ENCODE peak calls at places on chromosomes 12 and 14, in four cellular contexts. E is A549, D is H1, Z is sigmoid colon. P is an unnamed sample.

GRCh38 chr14:22339277-22339676 is 249.7 kb downstream of the DAD1 start:
- DNase-seq in E (no peak), D (no peak), Z (peak), P (no peak)

GRCh38 chr12:109423392-109423791 is 53.7 kb downstream of the KCTD10 start:
- DNase-seq in D (no peak), Z (no peak), E (no peak), P (no peak)

GRCh38 chr14:34147461-34147860 is 196.6 kb upstream of the EGLN3 start:
- DNase-seq in D (no peak), E (no peak), Z (no peak), P (no peak)

GRCh38 chr14:51014625-51015024 is 70.3 kb upstream of the PYGL start:
- DNase-seq in Z (no peak), E (no peak), D (no peak), P (no peak)

GRCh38 chr12:95102916-95103671 is 29.7 kb upstream of the NR2C1 start:
- DNase-seq in D (no peak), Z (no peak), E (peak), P (peak)

GRCh38 chr14:98498019-98498885 is 773.7 kb downstream of the BCL11B start:
- DNase-seq in D (no peak), Z (no peak), E (no peak), P (no peak)

GRCh38 chr14:92274055-92274454 is 48.9 kb upstream of the SLC24A4 start:
- DNase-seq in D (no peak), Z (no peak), E (no peak), P (no peak)

GRCh38 chr12:50458606-50459005 is 46.2 kb upstream of the DIP2B start:
- DNase-seq in D (no peak), Z (no peak), E (no peak), P (peak)

GRCh38 chr14:70808023-70808401 is 1.3 kb downstream of the MAP3K9 start:
- DNase-seq in Z (no peak), D (no peak), E (peak), P (peak)

GRCh38 chr12:27142102-27142721 is 59.8 kb upstream of the C12orf71 start:
- DNase-seq in Z (peak), D (peak), E (peak), P (peak)

GRCh38 chr14:75295491-75296338 is 17.1 kb downstream of the FOS start:
- DNase-seq in Z (peak), E (peak), D (peak), P (no peak)

GRCh38 chr12:113271853-113272561 is 50.7 kb downstream of the TPCN1 start:
- DNase-seq in D (no peak), Z (peak), E (no peak), P (peak)

GRCh38 chr12:12890815-12891645 is at the start of gene GPRC5A:
- DNase-seq in E (peak), Z (peak), D (peak), P (peak)

GRCh38 chr12:79844693-79845092 is 90.2 kb downstream of the PPP1R12A start:
- DNase-seq in Z (no peak), E (peak), D (no peak), P (peak)

GRCh38 chr12:115204957-115205754 is 521.2 kb upstream of the TBX3 start:
- DNase-seq in Z (no peak), E (no peak), D (no peak), P (no peak)

GRCh38 chr12:109606261-109607028 is 32.9 kb downstream of the MVK start:
- DNase-seq in Z (no peak), E (no peak), D (peak), P (no peak)

GRCh38 chr12:114744696-114745095 is 60.7 kb upstream of the TBX3 start:
- DNase-seq in E (no peak), Z (peak), D (no peak), P (no peak)

GRCh38 chr14:92328664-92329255 is 5.8 kb downstream of the SLC24A4 start:
- DNase-seq in E (no peak), Z (no peak), D (no peak), P (no peak)

GRCh38 chr12:97474987-97475386 is 12.4 kb downstream of the RMST start:
- DNase-seq in D (no peak), Z (no peak), E (no peak), P (no peak)

GRCh38 chr12:18482601-18483120 is 221.3 kb downstream of the PIK3C2G start:
- DNase-seq in Z (no peak), D (no peak), E (no peak), P (no peak)

GRCh38 chr12:13044002-13044858 is at the start of gene FAM234B:
- DNase-seq in E (peak), D (peak), Z (peak), P (peak)

GRCh38 chr12:127107744-127108143 is 1159.2 kb upstream of the TMEM132C start:
- DNase-seq in D (no peak), E (no peak), Z (no peak), P (peak)

GRCh38 chr12:130555628-130556485 is 160.2 kb downstream of the RIMBP2 start:
- DNase-seq in Z (no peak), E (no peak), D (no peak), P (no peak)

GRCh38 chr14:100748944-100749343 is 22.3 kb downstream of the DLK1 start:
- DNase-seq in E (no peak), D (no peak), Z (peak), P (no peak)

GRCh38 chr14:100747736-100748135 is 21.0 kb downstream of the DLK1 start:
- DNase-seq in D (no peak), Z (peak), E (no peak), P (no peak)

GRCh38 chr14:100748403-100748802 is 21.7 kb downstream of the DLK1 start:
- DNase-seq in E (no peak), Z (peak), D (no peak), P (no peak)

GRCh38 chr14:100747021-100747586 is 20.4 kb downstream of the DLK1 start:
- DNase-seq in D (no peak), Z (peak), E (peak), P (peak)

DNA sequence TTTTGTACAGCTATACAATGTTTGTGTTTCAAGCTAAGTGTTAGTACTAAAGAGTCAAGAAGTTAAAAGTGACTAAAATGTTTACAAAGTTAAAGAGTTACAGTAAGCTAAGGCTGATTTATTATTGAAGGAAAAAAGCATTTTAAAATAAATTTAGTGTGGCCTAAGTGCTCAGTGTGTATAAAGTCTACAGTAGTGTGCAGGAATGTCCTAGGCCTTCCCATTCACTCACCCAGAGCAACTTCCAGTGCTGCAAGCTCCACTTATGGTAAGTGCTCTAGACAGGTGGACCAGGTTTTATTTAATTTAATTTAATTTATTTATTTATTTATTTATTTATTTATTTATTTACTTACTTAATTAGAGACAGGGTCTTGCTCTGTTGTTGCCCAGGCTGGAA is 19.6 kb downstream of the DLK1 start:
- DNase-seq in Z (no peak), E (no peak), D (no peak), P (no peak)
- TF ChIP-seq POLR2A in Z (no peak), E (no peak), D (no peak), P (no peak)

DNA sequence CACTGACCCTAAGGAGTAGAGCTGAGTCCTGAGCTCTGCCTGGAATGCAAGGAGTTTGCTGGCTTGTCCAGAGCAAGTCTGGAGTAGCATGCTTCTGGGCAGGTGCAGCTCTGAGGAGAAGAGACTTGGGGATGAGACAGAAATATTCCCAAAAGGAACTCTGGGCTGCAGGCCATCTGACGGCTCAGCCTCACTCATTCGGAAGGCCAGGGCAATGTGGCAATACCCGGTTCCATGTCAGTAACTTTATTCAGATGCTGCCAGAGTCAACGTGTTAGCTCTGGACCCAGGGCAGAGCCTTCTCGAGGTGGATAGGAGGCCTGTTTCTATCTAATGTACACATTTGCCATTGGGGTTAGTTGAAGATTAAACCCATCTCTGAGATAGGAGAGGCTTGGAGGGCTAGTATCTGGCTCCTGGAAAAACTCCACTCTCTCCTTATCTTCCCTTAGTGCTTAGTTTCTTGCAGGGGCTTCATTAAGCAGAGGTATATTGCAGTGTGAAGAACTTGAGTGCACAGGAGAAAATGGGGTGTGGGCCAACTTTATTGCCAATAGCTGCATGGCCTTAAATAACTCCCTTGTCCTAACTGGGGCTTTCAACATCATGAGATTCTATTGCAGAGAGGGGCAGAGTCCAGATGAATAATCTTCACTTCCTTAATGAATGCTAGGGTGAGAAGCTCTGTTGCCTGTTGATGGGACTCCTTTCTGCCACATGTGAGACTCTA is 65.6 kb downstream of the NTF3 start:
- DNase-seq in Z (no peak), E (no peak), D (no peak), P (no peak)
- TF ChIP-seq POLR2A in Z (no peak), E (no peak), D (no peak), P (no peak)

DNA sequence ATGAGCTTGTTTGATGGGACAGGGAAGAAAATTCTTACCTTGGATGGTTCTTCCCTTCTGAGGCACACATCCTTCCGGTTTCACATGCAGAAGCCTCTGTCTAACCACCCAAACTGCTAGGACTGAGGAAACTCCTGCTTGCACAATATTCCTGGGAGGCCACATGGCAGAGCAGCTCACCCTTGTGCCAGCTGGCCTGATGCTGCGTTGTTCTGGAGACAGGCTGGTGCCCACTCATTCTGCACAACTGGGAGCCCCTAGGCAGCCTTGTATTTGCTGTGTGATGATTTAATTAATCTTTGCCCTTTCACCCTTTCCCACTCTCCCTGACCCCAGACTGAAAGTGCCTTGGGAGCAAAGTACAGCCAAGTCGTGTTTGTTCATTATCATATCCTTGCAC is 130.8 kb downstream of the RTN1 start:
- DNase-seq in D (no peak), E (no peak), Z (no peak), P (no peak)
- TF ChIP-seq POLR2A in D (no peak), E (no peak), Z (no peak), P (no peak)

GRCh38 chr12:752673-753400 is 458 bp downstream of the WNK1 start:
- DNase-seq in Z (no peak), D (peak), E (no peak), P (no peak)

GRCh38 chr12:751828-752672 is at the start of gene WNK1:
- DNase-seq in D (peak), E (peak), Z (peak), P (peak)

GRCh38 chr12:750356-751191 is 1.8 kb upstream of the WNK1 start:
- DNase-seq in E (no peak), D (no peak), Z (no peak), P (no peak)

GRCh38 chr12:749871-750270 is 2.5 kb upstream of the WNK1 start:
- DNase-seq in E (no peak), D (no peak), Z (no peak), P (no peak)

GRCh38 chr12:751192-751827 is 1.1 kb upstream of the WNK1 start:
- DNase-seq in E (peak), D (peak), Z (peak), P (peak)
- TF ChIP-seq POLR2A in E (peak), D (no peak), Z (no peak), P (peak)

GRCh38 chr12:76559277-76560082 is at the start of gene OSBPL8:
- DNase-seq in D (peak), E (peak), Z (peak), P (peak)
- TF ChIP-seq POLR2A in D (peak), E (peak), Z (peak), P (peak)

DNA sequence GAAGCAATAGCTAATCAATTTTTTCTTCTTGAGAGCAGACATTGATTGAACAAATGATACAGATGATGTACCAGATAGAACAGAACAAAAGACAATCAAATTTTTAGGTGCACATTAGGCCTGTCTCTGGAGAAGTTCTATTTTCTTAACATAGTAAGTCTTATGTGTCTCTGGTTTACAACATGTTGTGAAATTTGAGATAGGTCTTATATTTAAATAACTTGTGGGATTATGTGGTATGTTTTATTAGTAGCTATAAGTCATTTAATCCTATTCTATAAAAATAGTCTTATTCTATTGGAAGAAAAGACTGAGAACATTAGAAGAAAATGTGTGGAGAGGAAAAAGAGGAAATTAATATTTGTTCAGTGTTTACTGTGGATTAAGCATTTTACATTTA is 358.0 kb downstream of the ATP23 start:
- DNase-seq in E (no peak), D (no peak), Z (no peak), P (no peak)
- TF ChIP-seq POLR2A in E (no peak), D (no peak), Z (no peak), P (no peak)

DNA sequence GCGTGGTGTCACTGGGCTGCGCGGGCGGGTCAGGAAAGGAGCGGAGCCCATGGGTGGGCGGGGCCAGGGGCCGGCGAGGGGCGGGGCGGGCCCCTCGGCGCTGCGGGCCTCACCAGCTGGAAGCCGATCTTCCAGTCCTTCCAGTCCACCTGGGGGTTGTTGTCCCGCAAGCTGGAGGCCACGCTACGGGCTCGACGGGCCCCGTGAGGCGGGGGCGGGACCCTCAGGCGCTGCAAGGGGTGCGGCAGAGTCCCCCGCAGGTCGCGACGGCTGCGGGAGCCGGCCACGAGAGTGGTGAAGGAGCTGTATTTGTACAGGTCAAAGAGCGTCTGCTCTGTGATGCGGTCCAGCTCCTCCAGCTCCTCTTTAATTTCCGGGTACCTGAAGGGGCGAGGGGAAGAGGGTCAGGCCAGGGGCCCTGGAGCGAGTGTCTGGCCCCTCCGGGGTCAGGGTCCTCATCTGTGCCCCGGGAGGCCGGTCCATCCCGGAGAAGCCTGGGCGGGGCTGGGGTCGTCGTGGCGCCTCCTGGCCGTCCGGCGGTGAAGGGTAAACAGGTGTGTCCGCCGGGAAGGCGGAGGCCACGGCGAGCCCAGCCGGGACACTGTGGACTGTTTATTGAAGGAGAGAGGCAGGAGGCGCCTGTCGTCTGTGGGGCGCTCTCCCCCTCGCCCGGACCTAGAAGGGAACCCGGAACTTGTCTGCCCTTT is 11.9 kb downstream of the SCNN1A start:
- DNase-seq in E (peak), Z (peak), D (peak), P (peak)
- TF ChIP-seq POLR2A in E (peak), Z (no peak), D (no peak), P (no peak)

DNA sequence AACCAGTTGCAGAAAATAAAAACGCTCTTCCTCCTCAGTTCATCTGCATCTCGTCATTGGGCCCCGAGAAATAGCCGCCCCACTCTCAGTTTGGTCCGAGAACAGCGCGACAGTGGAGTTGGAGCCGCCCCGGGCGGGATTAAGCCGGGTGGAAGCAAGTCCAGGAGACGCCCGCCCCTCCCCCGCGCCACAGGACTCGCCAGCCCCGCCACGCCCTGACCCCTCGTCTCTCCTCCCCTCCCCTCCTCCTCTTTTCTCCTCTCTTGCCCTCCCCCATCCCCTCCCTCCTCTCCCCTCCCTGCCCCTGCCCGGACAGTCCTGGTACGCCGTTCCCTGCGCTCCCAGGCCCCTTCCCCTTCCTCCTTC is 83.8 kb downstream of the TNFAIP2 start:
- DNase-seq in E (no peak), D (peak), Z (peak), P (no peak)
- TF ChIP-seq POLR2A in E (no peak), D (no peak), Z (no peak), P (no peak)

P was measured in H54.